ENCODE peak calls at places on chromosomes 11 and 22, in six cellular contexts. Q is naive thymus-derived CD4-positive, alpha-beta T cell; T is MM.1S; U is cardiac muscle cell; O is CD8-positive, alpha-beta memory T cell; N is tibial nerve. E is an unnamed sample.

GRCh38 chr22:50603511-50604255 is 3.1 kb downstream of the MAPK8IP2 start:
- DNase-seq in T (no peak), O (no peak), N (no peak), Q (no peak), U (no peak), E (no peak)

GRCh38 chr11:94325681-94326080 is 21.3 kb downstream of the IZUMO1R start:
- DNase-seq in N (no peak), U (peak; percentile 32), T (peak; percentile 21), O (peak; percentile 5), Q (no peak), E (peak; percentile 17)

GRCh38 chr11:113465786-113466185 is 9.4 kb downstream of the DRD2 start:
- DNase-seq in O (no peak), U (no peak), Q (no peak), N (no peak), T (no peak), E (no peak)

GRCh38 chr11:26950260-26950719 is 43.6 kb upstream of the FIBIN start:
- DNase-seq in U (no peak), N (no peak), O (no peak), Q (no peak), T (no peak), E (no peak)

GRCh38 chr11:123033895-123034294 is 28.0 kb downstream of the HSPA8 start:
- DNase-seq in Q (no peak), O (no peak), U (no peak), T (no peak), N (no peak), E (no peak)

GRCh38 chr11:82229346-82229745 is 504.3 kb downstream of the FAM181B start:
- DNase-seq in O (no peak), U (peak; percentile 53), Q (no peak), N (no peak), T (peak; percentile 39), E (no peak)

GRCh38 chr11:61912991-61913698 is 4.2 kb downstream of the RAB3IL1 start:
- DNase-seq in U (no peak), O (no peak), N (no peak), T (no peak), Q (no peak), E (no peak)

GRCh38 chr11:6962141-6962540 is 35.9 kb downstream of the ZNF215 start:
- DNase-seq in Q (no peak), U (peak; percentile 8), T (no peak), O (no peak), N (no peak), E (no peak)

GRCh38 chr22:44926491-44927415 is 83.1 kb downstream of the PHF21B start:
- DNase-seq in T (no peak), Q (no peak), O (no peak), U (no peak), N (no peak), E (no peak)

GRCh38 chr22:47623740-47624103 is 861.3 kb downstream of the TBC1D22A start:
- DNase-seq in O (no peak), Q (no peak), T (no peak), N (no peak), U (no peak), E (no peak)

GRCh38 chr11:2750601-2751522 is 51.1 kb upstream of the KCNQ1OT1 start:
- DNase-seq in T (no peak), N (no peak), O (no peak), Q (no peak), U (no peak), E (peak; percentile 67)

GRCh38 chr22:37887610-37888378 is 18.3 kb upstream of the MICALL1 start:
- DNase-seq in Q (no peak), N (no peak), U (peak; percentile 53), O (no peak), T (no peak), E (no peak)

GRCh38 chr22:37880668-37881440 is 25.2 kb upstream of the MICALL1 start:
- DNase-seq in T (no peak), N (no peak), Q (no peak), O (no peak), U (no peak), E (no peak)

DNA sequence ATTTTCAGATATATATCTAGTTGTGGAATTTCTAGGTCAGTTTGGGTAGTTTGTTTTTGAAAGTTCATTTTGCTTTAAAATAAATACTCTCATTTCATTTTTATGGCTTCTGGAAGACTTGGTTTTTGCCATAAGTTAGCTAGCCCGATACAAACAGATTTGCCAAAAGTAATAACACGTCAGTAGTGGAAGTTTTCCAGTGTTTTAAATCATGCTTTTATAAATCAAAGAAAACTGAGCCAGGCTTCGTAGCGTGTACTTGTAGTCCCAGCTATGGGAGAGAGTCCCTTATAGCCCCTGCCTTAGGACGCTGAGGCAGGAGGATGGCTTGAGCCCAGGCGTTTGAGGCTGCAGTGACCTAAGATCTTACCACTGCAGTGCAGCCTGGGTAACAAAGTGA is 21.7 kb upstream of the MICALL1 start:
- DNase-seq in N (no peak), U (no peak), O (no peak), Q (no peak), T (no peak), E (no peak)
- H3K36me3 ChIP-seq in N (peaks cover 76% of the 10 kb centered on the region), U (peaks cover 31% of the 10 kb centered on the region), O (peaks cover 26% of the 10 kb centered on the region), Q (peaks cover 72% of the 10 kb centered on the region), T (peaks cover 10% of the 10 kb centered on the region), E (peaks cover 74% of the 10 kb centered on the region)

GRCh38 chr11:19766206-19766605 is 53.6 kb downstream of the NAV2 start:
- DNase-seq in N (no peak), O (no peak), T (no peak), Q (no peak), U (peak; percentile 53), E (no peak)
- H3K4me1 ChIP-seq in N (peaks cover 5% of the 10 kb centered on the region), O (no peaks in the 10 kb centered on the region), T (no peaks in the 10 kb centered on the region), Q (no peaks in the 10 kb centered on the region), U (no peaks in the 10 kb centered on the region), E (peaks cover 18% of the 10 kb centered on the region)

GRCh38 chr11:69654001-69654659 is 13.2 kb downstream of the CCND1 start:
- DNase-seq in U (no peak), O (no peak), Q (no peak), N (no peak), T (no peak), E (no peak)

GRCh38 chr11:69653406-69653960 is 12.5 kb downstream of the CCND1 start:
- DNase-seq in O (no peak), T (no peak), U (no peak), Q (no peak), N (no peak), E (no peak)

GRCh38 chr11:69651834-69652620 is 11.1 kb downstream of the CCND1 start:
- DNase-seq in T (no peak), U (no peak), Q (no peak), N (no peak), O (no peak), E (no peak)

GRCh38 chr11:69654660-69655478 is 13.9 kb downstream of the CCND1 start:
- DNase-seq in N (peak; percentile 7), Q (no peak), O (no peak), U (no peak), T (no peak), E (no peak)

DNA sequence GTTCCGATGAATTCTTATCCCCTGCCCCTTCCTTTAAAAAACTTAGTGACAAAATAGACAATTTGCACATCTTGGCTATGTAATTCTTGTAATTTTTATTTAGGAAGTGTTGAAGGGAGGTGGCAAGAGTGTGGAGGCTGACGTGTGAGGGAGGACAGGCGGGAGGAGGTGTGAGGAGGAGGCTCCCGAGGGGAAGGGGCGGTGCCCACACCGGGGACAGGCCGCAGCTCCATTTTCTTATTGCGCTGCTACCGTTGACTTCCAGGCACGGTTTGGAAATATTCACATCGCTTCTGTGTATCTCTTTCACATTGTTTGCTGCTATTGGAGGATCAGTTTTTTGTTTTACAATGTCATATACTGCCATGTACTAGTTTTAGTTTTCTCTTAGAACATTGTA is 12.0 kb downstream of the CCND1 start:
- DNase-seq in O (no peak), Q (no peak), N (no peak), U (no peak), T (no peak), E (no peak)
- H3K36me3 ChIP-seq in O (no peaks in the 10 kb centered on the region), Q (no peaks in the 10 kb centered on the region), N (peaks cover 64% of the 10 kb centered on the region), U (peaks cover 4% of the 10 kb centered on the region), T (no peaks in the 10 kb centered on the region), E (peaks cover 43% of the 10 kb centered on the region)

GRCh38 chr22:29945435-29945834 is 62.5 kb downstream of the MTMR3 start:
- DNase-seq in Q (no peak), T (no peak), N (no peak), U (no peak), O (no peak), E (no peak)

GRCh38 chr22:29946220-29946619 is 63.2 kb downstream of the MTMR3 start:
- DNase-seq in O (no peak), Q (no peak), N (no peak), T (no peak), U (peak; percentile 34), E (peak; percentile 3)

GRCh38 chr22:29944339-29944738 is 61.4 kb downstream of the MTMR3 start:
- DNase-seq in Q (no peak), T (no peak), U (no peak), N (no peak), O (no peak), E (no peak)

GRCh38 chr22:29949872-29950271 is 66.9 kb downstream of the MTMR3 start:
- DNase-seq in U (no peak), O (no peak), Q (no peak), T (no peak), N (no peak), E (no peak)

GRCh38 chr22:29947410-29948387 is 64.7 kb downstream of the MTMR3 start:
- DNase-seq in Q (no peak), N (no peak), T (no peak), U (no peak), O (no peak), E (no peak)
- H3K4me1 ChIP-seq in Q (peaks cover 18% of the 10 kb centered on the region), N (peaks cover 21% of the 10 kb centered on the region), T (no peaks in the 10 kb centered on the region), U (peaks cover 17% of the 10 kb centered on the region), O (peaks cover 22% of the 10 kb centered on the region), E (peaks cover 10% of the 10 kb centered on the region)